ENCODE peak calls at places on chromosomes 13 and 19, in four cellular contexts. A is PC-3, T is tibial artery, E is AG04450. F is an unnamed sample.

GRCh38 chr19:52722062-52723005 is 12.5 kb downstream of the ZNF611 start:
- DNase-seq in A (peak; percentile 99), T (no peak), E (peak; percentile 78), F (no peak)

GRCh38 chr19:6743714-6744380 is 4.4 kb downstream of the TRIP10 start:
- DNase-seq in A (peak; percentile 47), T (no peak), E (no peak), F (no peak)

GRCh38 chr13:100721885-100722512 is 47.4 kb upstream of the TMTC4 start:
- DNase-seq in A (peak; percentile 63), T (no peak), E (peak; percentile 39), F (peak; percentile 71)

GRCh38 chr13:36850790-36851438 is 31.9 kb downstream of the RFXAP start:
- DNase-seq in A (no peak), T (no peak), E (no peak), F (no peak)

GRCh38 chr13:76014618-76015315 is 378.6 kb downstream of the LMO7 start:
- DNase-seq in A (peak; percentile 30), T (no peak), E (no peak), F (no peak)

GRCh38 chr19:2084993-2085720 is 11.0 kb downstream of the MOB3A start:
- DNase-seq in A (peak; percentile 59), T (no peak), E (no peak), F (no peak)

GRCh38 chr19:6532244-6532999 is 1.6 kb downstream of the TNFSF9 start:
- DNase-seq in A (no peak), T (no peak), E (no peak), F (no peak)

GRCh38 chr13:73190477-73190876 is 131.7 kb downstream of the KLF5 start:
- DNase-seq in A (no peak), T (no peak), E (no peak), F (no peak)

GRCh38 chr13:25675060-25675459 is 303.3 kb downstream of the ATP8A2 start:
- DNase-seq in A (no peak), T (no peak), E (no peak), F (no peak)

GRCh38 chr13:41019578-41020347 is 647 bp upstream of the ELF1 start:
- DNase-seq in A (no peak), T (no peak), E (no peak), F (no peak)

DNA sequence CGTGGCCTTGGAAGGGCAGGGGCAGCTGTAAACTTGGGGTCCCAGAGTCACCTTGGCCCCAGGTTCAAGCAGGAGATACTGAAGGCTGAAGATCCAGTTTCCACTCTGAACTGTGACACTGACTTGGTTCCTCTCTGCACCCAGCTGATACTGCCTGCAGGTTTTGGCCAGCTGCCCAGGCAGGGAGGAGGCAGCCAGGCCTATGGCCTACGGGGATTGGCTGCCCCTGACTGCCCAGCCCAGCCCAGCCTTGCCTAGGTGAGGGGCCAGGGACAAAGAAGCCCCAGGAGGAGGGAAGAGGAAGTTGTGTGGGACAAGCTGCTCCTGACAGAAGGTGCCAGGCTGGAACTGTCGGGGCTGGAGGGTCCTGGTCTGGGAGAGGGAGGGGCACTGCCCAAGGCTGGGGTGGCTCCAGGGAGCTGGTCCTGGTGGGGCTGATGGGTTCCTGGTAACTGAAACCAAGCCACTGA is 51.7 kb upstream of the CYP4F8 start:
- DNase-seq in A (peak; percentile 41), T (no peak), E (no peak), F (no peak)
- TF ChIP-seq CTCF in A (no peak), T (no peak), E (no peak), F (no peak)

GRCh38 chr13:111847964-111848363 is 219.0 kb upstream of the SOX1 start:
- DNase-seq in A (no peak), T (no peak), E (no peak), F (no peak)
- TF ChIP-seq CTCF in A (no peak), T (no peak), E (no peak), F (no peak)

GRCh38 chr13:71477735-71478134 is 389.3 kb downstream of the DACH1 start:
- DNase-seq in A (peak; percentile 30), T (no peak), E (no peak), F (no peak)
- TF ChIP-seq CTCF in A (peak; percentile 72), T (no peak), E (peak; percentile 38), F (peak; percentile 66)

GRCh38 chr19:534088-534487 is 2.5 kb downstream of the CDC34 start:
- DNase-seq in A (no peak), T (no peak), E (no peak), F (no peak)
- TF ChIP-seq CTCF in A (peak; percentile 14), T (no peak), E (no peak), F (no peak)

DNA sequence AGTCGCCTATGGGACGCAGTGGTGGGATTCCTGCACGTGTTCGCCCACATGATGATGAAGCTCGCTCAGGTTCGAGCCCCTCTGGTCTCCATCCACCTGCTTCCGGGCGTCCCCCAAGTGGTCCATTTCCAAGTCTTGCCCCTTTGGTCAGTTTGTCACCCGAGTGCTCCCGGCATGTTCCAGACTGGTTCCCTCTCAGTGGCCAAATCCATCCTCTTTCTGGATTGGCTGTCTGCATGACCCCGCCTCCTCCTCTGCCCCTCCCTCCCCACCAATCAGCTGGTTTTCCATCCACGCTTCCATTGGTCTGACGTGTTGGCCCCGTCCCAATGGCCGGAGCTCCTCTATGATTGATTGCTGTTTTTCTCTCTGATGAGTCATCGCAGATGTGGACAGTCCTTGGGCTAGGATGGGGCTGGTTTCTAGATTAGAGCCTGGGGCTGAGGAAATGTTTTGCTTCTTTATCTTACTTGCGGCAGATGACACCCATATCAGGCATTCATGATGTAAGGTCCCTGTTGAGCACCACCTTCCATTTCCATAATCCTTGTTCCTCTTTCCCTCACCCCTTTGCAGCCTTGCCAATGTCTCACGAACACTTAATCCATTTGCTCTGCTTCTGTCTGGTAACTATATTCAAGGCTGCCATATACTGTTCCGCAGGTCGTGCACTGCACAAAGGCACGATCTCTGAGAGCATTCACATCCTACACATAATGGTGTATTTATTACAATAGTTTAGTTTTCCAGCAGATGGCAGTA is 73.8 kb downstream of the MAP4K1 start:
- DNase-seq in A (peak; percentile 80), T (peak; percentile 82), E (peak; percentile 24), F (no peak)
- TF ChIP-seq CTCF in A (peak; percentile 74), T (peak; percentile 53), E (no peak), F (peak; percentile 73)

GRCh38 chr13:89115307-89115706 is 1444.1 kb downstream of the SLITRK5 start:
- DNase-seq in A (no peak), T (no peak), E (no peak), F (no peak)
- TF ChIP-seq CTCF in A (peak; percentile 34), T (no peak), E (no peak), F (peak; percentile 42)

F was measured in neural crest cell.